ENCODE peak calls at places on chromosomes 5 and 9, in six cellular contexts. One of them, this sample, is unnamed.

GRCh38 chr9:16405421-16405820 is 465.0 kb downstream of the BNC2 start:
- DNase-seq in tibial nerve: no peak
- DNase-seq in effector memory CD4-positive, alpha-beta T cell: no peak
- DNase-seq in neural progenitor cell: no peak
- DNase-seq in A549: no peak
- DNase-seq in endodermal cell: no peak
- DNase-seq in this sample: no peak

GRCh38 chr5:153809181-153809580 is 229.5 kb downstream of the FAM114A2 start:
- DNase-seq in neural progenitor cell: no peak
- DNase-seq in tibial nerve: no peak
- DNase-seq in endodermal cell: no peak
- DNase-seq in A549: no peak
- DNase-seq in effector memory CD4-positive, alpha-beta T cell: no peak
- DNase-seq in this sample: no peak

GRCh38 chr5:147949711-147950573 is 43.6 kb upstream of the C5orf46 start:
- DNase-seq in tibial nerve: no peak
- DNase-seq in neural progenitor cell: peak
- DNase-seq in endodermal cell: no peak
- DNase-seq in effector memory CD4-positive, alpha-beta T cell: no peak
- DNase-seq in A549: peak
- DNase-seq in this sample: no peak

GRCh38 chr5:177403194-177403825 is 2.8 kb upstream of the PFN3 start:
- DNase-seq in neural progenitor cell: peak
- DNase-seq in endodermal cell: peak
- DNase-seq in A549: peak
- DNase-seq in effector memory CD4-positive, alpha-beta T cell: peak
- DNase-seq in tibial nerve: no peak
- DNase-seq in this sample: no peak

GRCh38 chr9:121944741-121945191 is 148.3 kb downstream of the TTLL11 start:
- DNase-seq in A549: no peak
- DNase-seq in endodermal cell: no peak
- DNase-seq in effector memory CD4-positive, alpha-beta T cell: no peak
- DNase-seq in tibial nerve: no peak
- DNase-seq in neural progenitor cell: no peak
- DNase-seq in this sample: no peak

GRCh38 chr9:114304416-114305188 is 18.3 kb upstream of the ORM1 start:
- DNase-seq in tibial nerve: no peak
- DNase-seq in effector memory CD4-positive, alpha-beta T cell: no peak
- DNase-seq in endodermal cell: peak
- DNase-seq in A549: no peak
- DNase-seq in neural progenitor cell: no peak
- DNase-seq in this sample: peak

GRCh38 chr9:97528529-97529230 is 27.2 kb downstream of the TMOD1 start:
- DNase-seq in neural progenitor cell: no peak
- DNase-seq in effector memory CD4-positive, alpha-beta T cell: no peak
- DNase-seq in tibial nerve: no peak
- DNase-seq in A549: no peak
- DNase-seq in endodermal cell: peak
- DNase-seq in this sample: no peak

GRCh38 chr5:120254385-120254784 is 209.7 kb upstream of the PRR16 start:
- DNase-seq in A549: no peak
- DNase-seq in effector memory CD4-positive, alpha-beta T cell: no peak
- DNase-seq in tibial nerve: no peak
- DNase-seq in neural progenitor cell: no peak
- DNase-seq in endodermal cell: no peak
- DNase-seq in this sample: no peak

GRCh38 chr9:72485821-72486605 is 35.4 kb upstream of the TMC1 start:
- DNase-seq in neural progenitor cell: peak
- DNase-seq in A549: no peak
- DNase-seq in effector memory CD4-positive, alpha-beta T cell: no peak
- DNase-seq in endodermal cell: no peak
- DNase-seq in tibial nerve: no peak
- DNase-seq in this sample: no peak

GRCh38 chr5:171961117-171961516 is 45.3 kb downstream of the FBXW11 start:
- DNase-seq in A549: no peak
- DNase-seq in tibial nerve: no peak
- DNase-seq in effector memory CD4-positive, alpha-beta T cell: no peak
- DNase-seq in endodermal cell: no peak
- DNase-seq in neural progenitor cell: no peak
- DNase-seq in this sample: no peak

GRCh38 chr5:63131618-63132285 is 553.1 kb downstream of the LRRC70 start:
- DNase-seq in neural progenitor cell: no peak
- DNase-seq in endodermal cell: no peak
- DNase-seq in A549: no peak
- DNase-seq in tibial nerve: no peak
- DNase-seq in effector memory CD4-positive, alpha-beta T cell: no peak
- DNase-seq in this sample: no peak

GRCh38 chr5:53472720-53473510 is 7.5 kb upstream of the FST start:
- DNase-seq in effector memory CD4-positive, alpha-beta T cell: no peak
- DNase-seq in neural progenitor cell: no peak
- DNase-seq in tibial nerve: no peak
- DNase-seq in endodermal cell: no peak
- DNase-seq in A549: no peak
- DNase-seq in this sample: no peak

GRCh38 chr5:76457685-76458491 is 54.8 kb downstream of the IQGAP2 start:
- DNase-seq in neural progenitor cell: no peak
- DNase-seq in effector memory CD4-positive, alpha-beta T cell: no peak
- DNase-seq in A549: no peak
- DNase-seq in endodermal cell: peak
- DNase-seq in tibial nerve: no peak
- DNase-seq in this sample: no peak

GRCh38 chr9:14111670-14112069 is 202.3 kb downstream of the NFIB start:
- DNase-seq in effector memory CD4-positive, alpha-beta T cell: no peak
- DNase-seq in neural progenitor cell: no peak
- DNase-seq in A549: no peak
- DNase-seq in tibial nerve: no peak
- DNase-seq in endodermal cell: no peak
- DNase-seq in this sample: no peak

GRCh38 chr5:91352831-91353695 is 30.1 kb downstream of the ARRDC3 start:
- DNase-seq in endodermal cell: no peak
- DNase-seq in tibial nerve: no peak
- DNase-seq in effector memory CD4-positive, alpha-beta T cell: no peak
- DNase-seq in neural progenitor cell: peak
- DNase-seq in A549: no peak
- DNase-seq in this sample: no peak

GRCh38 chr5:151239237-151239861 is 13.6 kb upstream of the GM2A start:
- DNase-seq in tibial nerve: peak
- DNase-seq in A549: peak
- DNase-seq in neural progenitor cell: peak
- DNase-seq in effector memory CD4-positive, alpha-beta T cell: peak
- DNase-seq in endodermal cell: peak
- DNase-seq in this sample: peak

GRCh38 chr5:143707797-143708196 is 104.2 kb upstream of the HMHB1 start:
- DNase-seq in tibial nerve: no peak
- DNase-seq in A549: no peak
- DNase-seq in endodermal cell: no peak
- DNase-seq in neural progenitor cell: no peak
- DNase-seq in effector memory CD4-positive, alpha-beta T cell: no peak
- DNase-seq in this sample: no peak

GRCh38 chr5:181149355-181149754 is 2.0 kb downstream of the OR2V2 start:
- DNase-seq in neural progenitor cell: no peak
- DNase-seq in endodermal cell: no peak
- DNase-seq in tibial nerve: no peak
- DNase-seq in effector memory CD4-positive, alpha-beta T cell: no peak
- DNase-seq in A549: no peak
- DNase-seq in this sample: no peak

GRCh38 chr9:25449503-25449902 is 228.7 kb downstream of the TUSC1 start:
- DNase-seq in A549: no peak
- DNase-seq in effector memory CD4-positive, alpha-beta T cell: no peak
- DNase-seq in endodermal cell: no peak
- DNase-seq in neural progenitor cell: no peak
- DNase-seq in tibial nerve: no peak
- DNase-seq in this sample: no peak

GRCh38 chr9:97830884-97831829 is 21.9 kb upstream of the FOXE1 start:
- DNase-seq in effector memory CD4-positive, alpha-beta T cell: no peak
- DNase-seq in A549: no peak
- DNase-seq in tibial nerve: no peak
- DNase-seq in neural progenitor cell: no peak
- DNase-seq in endodermal cell: peak
- DNase-seq in this sample: no peak

GRCh38 chr9:133199648-133200321 is 9.3 kb downstream of the OBP2B start:
- DNase-seq in endodermal cell: peak
- DNase-seq in effector memory CD4-positive, alpha-beta T cell: peak
- DNase-seq in tibial nerve: no peak
- DNase-seq in A549: no peak
- DNase-seq in neural progenitor cell: no peak
- DNase-seq in this sample: peak

GRCh38 chr5:124865603-124866354 is 119.3 kb upstream of the ZNF608 start:
- DNase-seq in endodermal cell: no peak
- DNase-seq in A549: no peak
- DNase-seq in effector memory CD4-positive, alpha-beta T cell: no peak
- DNase-seq in tibial nerve: no peak
- DNase-seq in neural progenitor cell: no peak
- DNase-seq in this sample: no peak

GRCh38 chr9:111975709-111976108 is 79.1 kb downstream of the UGCG start:
- DNase-seq in A549: no peak
- DNase-seq in endodermal cell: peak
- DNase-seq in effector memory CD4-positive, alpha-beta T cell: no peak
- DNase-seq in neural progenitor cell: peak
- DNase-seq in tibial nerve: no peak
- DNase-seq in this sample: peak

GRCh38 chr5:23820764-23821471 is 313.5 kb downstream of the PRDM9 start:
- DNase-seq in tibial nerve: no peak
- DNase-seq in effector memory CD4-positive, alpha-beta T cell: no peak
- DNase-seq in endodermal cell: no peak
- DNase-seq in A549: peak
- DNase-seq in neural progenitor cell: peak
- DNase-seq in this sample: no peak

GRCh38 chr5:141640051-141640415 is 3.2 kb downstream of the RELL2 start:
- DNase-seq in effector memory CD4-positive, alpha-beta T cell: no peak
- DNase-seq in neural progenitor cell: no peak
- DNase-seq in endodermal cell: no peak
- DNase-seq in tibial nerve: no peak
- DNase-seq in A549: no peak
- DNase-seq in this sample: no peak

GRCh38 chr5:143434261-143435206 is 31.0 kb upstream of the NR3C1 start:
- DNase-seq in A549: no peak
- DNase-seq in endodermal cell: no peak
- DNase-seq in tibial nerve: no peak
- DNase-seq in neural progenitor cell: no peak
- DNase-seq in effector memory CD4-positive, alpha-beta T cell: peak
- DNase-seq in this sample: no peak

GRCh38 chr5:95048633-95049032 is 236.3 kb downstream of the MCTP1 start:
- DNase-seq in effector memory CD4-positive, alpha-beta T cell: no peak
- DNase-seq in neural progenitor cell: no peak
- DNase-seq in tibial nerve: no peak
- DNase-seq in endodermal cell: no peak
- DNase-seq in A549: no peak
- DNase-seq in this sample: no peak

DNA sequence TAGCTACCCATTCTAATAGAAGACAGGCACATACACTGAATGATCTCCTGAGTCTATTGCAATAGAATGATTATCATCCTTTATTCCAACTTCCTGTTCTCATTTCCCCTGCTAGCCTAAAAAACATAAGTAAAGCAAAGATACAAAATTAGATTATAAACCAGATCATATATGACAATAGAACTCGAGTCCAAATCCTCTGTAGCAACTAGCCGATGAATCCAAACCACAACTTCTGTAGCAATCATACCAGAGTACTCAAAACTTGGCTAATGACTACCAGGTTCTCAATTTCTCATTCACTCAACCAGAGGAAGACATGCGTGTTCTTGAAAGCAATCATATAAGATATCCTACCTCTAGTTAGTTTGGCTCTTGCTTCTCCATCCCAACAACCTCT is 622.1 kb downstream of the PSAT1 start:
- DNase-seq in neural progenitor cell: no peak
- DNase-seq in tibial nerve: no peak
- DNase-seq in endodermal cell: no peak
- DNase-seq in A549: no peak
- DNase-seq in effector memory CD4-positive, alpha-beta T cell: no peak
- DNase-seq in this sample: no peak
- H3K4me3 ChIP-seq in neural progenitor cell: no peak
- H3K4me3 ChIP-seq in tibial nerve: no peak
- H3K4me3 ChIP-seq in endodermal cell: no peak
- H3K4me3 ChIP-seq in A549: no peak
- H3K4me3 ChIP-seq in effector memory CD4-positive, alpha-beta T cell: no peak
- H3K4me3 ChIP-seq in this sample: no peak

GRCh38 chr5:96157077-96157780 is 195.6 kb upstream of the ELL2 start:
- DNase-seq in effector memory CD4-positive, alpha-beta T cell: no peak
- DNase-seq in tibial nerve: no peak
- DNase-seq in A549: no peak
- DNase-seq in neural progenitor cell: no peak
- DNase-seq in endodermal cell: no peak
- DNase-seq in this sample: no peak
- H3K27ac ChIP-seq in effector memory CD4-positive, alpha-beta T cell: no peak
- H3K27ac ChIP-seq in tibial nerve: no peak
- H3K27ac ChIP-seq in A549: no peak
- H3K27ac ChIP-seq in neural progenitor cell: no peak
- H3K27ac ChIP-seq in endodermal cell: no peak
- H3K27ac ChIP-seq in this sample: no peak

DNA sequence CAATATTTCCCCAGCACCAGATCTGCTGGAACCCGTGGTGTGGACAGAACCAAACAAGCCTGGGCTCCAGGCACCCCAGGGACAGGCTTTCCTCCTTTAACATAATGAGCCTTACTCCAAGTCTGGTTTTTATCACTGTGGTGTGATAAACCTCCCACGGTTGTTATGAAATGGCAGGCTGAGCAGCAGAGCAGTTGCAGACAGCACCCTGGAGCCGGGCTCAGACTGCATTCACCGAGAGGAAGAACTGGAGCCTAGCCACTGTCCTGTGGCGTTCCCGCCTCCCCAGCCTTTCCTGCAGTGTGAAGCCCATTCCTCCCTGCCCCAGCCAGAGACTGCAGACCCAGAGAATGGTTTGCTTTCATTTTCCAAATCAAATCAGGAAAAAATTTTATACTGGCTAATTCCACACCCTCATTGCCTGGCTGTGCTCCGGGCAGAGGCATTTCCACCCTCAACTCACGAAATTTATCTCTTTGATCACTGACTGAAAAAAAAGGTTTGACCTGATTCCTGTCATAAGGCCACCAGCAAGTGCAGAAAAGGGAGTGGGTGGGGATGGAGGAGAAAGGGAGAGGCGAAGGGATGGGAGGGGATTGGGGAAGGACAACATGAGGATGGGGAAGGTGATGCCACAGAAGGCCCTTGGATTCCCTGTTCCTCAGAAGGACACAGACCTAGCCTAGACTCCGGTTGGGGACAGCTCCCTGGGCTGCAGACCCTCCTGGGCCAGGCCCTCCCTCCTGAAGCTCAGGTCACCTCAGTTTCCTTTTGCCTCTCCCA is 18.9 kb downstream of the IPPK start:
- DNase-seq in effector memory CD4-positive, alpha-beta T cell: no peak
- DNase-seq in tibial nerve: no peak
- DNase-seq in neural progenitor cell: no peak
- DNase-seq in endodermal cell: peak
- DNase-seq in A549: no peak
- DNase-seq in this sample: no peak
- H3K4me3 ChIP-seq in effector memory CD4-positive, alpha-beta T cell: no peak
- H3K4me3 ChIP-seq in tibial nerve: no peak
- H3K4me3 ChIP-seq in neural progenitor cell: no peak
- H3K4me3 ChIP-seq in endodermal cell: no peak
- H3K4me3 ChIP-seq in A549: no peak
- H3K4me3 ChIP-seq in this sample: no peak

DNA sequence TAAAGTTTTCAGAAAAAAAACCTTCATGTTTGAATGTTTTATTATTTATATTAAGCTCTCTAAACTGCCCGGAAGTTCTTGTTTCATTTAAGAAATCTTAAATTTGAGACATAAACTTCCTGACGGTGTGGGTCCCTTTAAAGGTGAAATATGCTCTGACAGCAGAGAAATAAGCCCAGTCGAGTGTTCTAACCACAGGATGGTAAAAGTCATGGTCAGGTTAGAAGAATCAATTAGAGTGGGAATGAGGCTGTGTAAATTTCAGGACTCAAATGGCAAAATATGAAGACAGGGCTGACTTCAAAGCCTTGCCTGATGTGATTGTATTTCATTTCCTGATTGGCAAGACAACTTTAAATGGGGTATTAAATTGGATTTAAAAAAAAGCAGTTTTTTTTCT is 432.9 kb upstream of the BRINP1 start:
- DNase-seq in effector memory CD4-positive, alpha-beta T cell: no peak
- DNase-seq in neural progenitor cell: no peak
- DNase-seq in A549: no peak
- DNase-seq in tibial nerve: no peak
- DNase-seq in endodermal cell: no peak
- DNase-seq in this sample: no peak
- H3K27ac ChIP-seq in effector memory CD4-positive, alpha-beta T cell: no peak
- H3K27ac ChIP-seq in neural progenitor cell: no peak
- H3K27ac ChIP-seq in A549: no peak
- H3K27ac ChIP-seq in tibial nerve: no peak
- H3K27ac ChIP-seq in endodermal cell: no peak
- H3K27ac ChIP-seq in this sample: no peak